ENCODE peak calls at places on chromosomes 3 and 15, in ten cellular contexts. One of them, this sample, is unnamed.

GRCh38 chr3:192929146-192929545 is 11.5 kb upstream of the MB21D2 start:
- DNase-seq in bronchial epithelial cell: peak
- DNase-seq in mucosa of descending colon: no peak
- DNase-seq in CD8-positive, alpha-beta T cell: no peak
- DNase-seq in NB4: no peak
- DNase-seq in GM23338: no peak
- DNase-seq in heart left ventricle: no peak
- DNase-seq in MM.1S: no peak
- DNase-seq in fibroblast of pulmonary artery: peak
- DNase-seq in astrocyte of the cerebellum: no peak
- DNase-seq in this sample: no peak

GRCh38 chr3:8509961-8510360 is 8.3 kb downstream of the LMCD1 start:
- DNase-seq in bronchial epithelial cell: no peak
- DNase-seq in mucosa of descending colon: no peak
- DNase-seq in CD8-positive, alpha-beta T cell: no peak
- DNase-seq in NB4: no peak
- DNase-seq in GM23338: no peak
- DNase-seq in heart left ventricle: no peak
- DNase-seq in MM.1S: no peak
- DNase-seq in fibroblast of pulmonary artery: peak
- DNase-seq in astrocyte of the cerebellum: no peak
- DNase-seq in this sample: no peak

GRCh38 chr3:50502584-50503423 is 630 bp downstream of the CACNA2D2 start:
- DNase-seq in bronchial epithelial cell: no peak
- DNase-seq in mucosa of descending colon: no peak
- DNase-seq in CD8-positive, alpha-beta T cell: peak
- DNase-seq in NB4: no peak
- DNase-seq in GM23338: peak
- DNase-seq in heart left ventricle: no peak
- DNase-seq in MM.1S: no peak
- DNase-seq in fibroblast of pulmonary artery: no peak
- DNase-seq in astrocyte of the cerebellum: no peak
- DNase-seq in this sample: no peak

GRCh38 chr3:142028174-142028833 is 121.0 kb downstream of the TFDP2 start:
- DNase-seq in bronchial epithelial cell: peak
- DNase-seq in mucosa of descending colon: no peak
- DNase-seq in CD8-positive, alpha-beta T cell: peak
- DNase-seq in NB4: peak
- DNase-seq in GM23338: peak
- DNase-seq in heart left ventricle: no peak
- DNase-seq in MM.1S: peak
- DNase-seq in fibroblast of pulmonary artery: peak
- DNase-seq in astrocyte of the cerebellum: peak
- DNase-seq in this sample: peak

GRCh38 chr3:106908181-106908938 is 468.9 kb upstream of the CCDC54 start:
- DNase-seq in bronchial epithelial cell: no peak
- DNase-seq in mucosa of descending colon: peak
- DNase-seq in CD8-positive, alpha-beta T cell: no peak
- DNase-seq in NB4: no peak
- DNase-seq in GM23338: no peak
- DNase-seq in heart left ventricle: no peak
- DNase-seq in MM.1S: no peak
- DNase-seq in fibroblast of pulmonary artery: no peak
- DNase-seq in astrocyte of the cerebellum: no peak
- DNase-seq in this sample: no peak

GRCh38 chr3:32392530-32393302 is 1.1 kb downstream of the CMTM7 start:
- DNase-seq in bronchial epithelial cell: peak
- DNase-seq in mucosa of descending colon: no peak
- DNase-seq in CD8-positive, alpha-beta T cell: peak
- DNase-seq in NB4: peak
- DNase-seq in GM23338: peak
- DNase-seq in heart left ventricle: peak
- DNase-seq in MM.1S: no peak
- DNase-seq in fibroblast of pulmonary artery: peak
- DNase-seq in astrocyte of the cerebellum: no peak
- DNase-seq in this sample: no peak

GRCh38 chr15:89665449-89666146 is 10.3 kb upstream of the KIF7 start:
- DNase-seq in bronchial epithelial cell: peak
- DNase-seq in mucosa of descending colon: peak
- DNase-seq in CD8-positive, alpha-beta T cell: no peak
- DNase-seq in NB4: peak
- DNase-seq in GM23338: peak
- DNase-seq in heart left ventricle: peak
- DNase-seq in MM.1S: peak
- DNase-seq in fibroblast of pulmonary artery: peak
- DNase-seq in astrocyte of the cerebellum: no peak
- DNase-seq in this sample: no peak

GRCh38 chr3:150531775-150532174 is 14.5 kb downstream of the SERP1 start:
- DNase-seq in bronchial epithelial cell: no peak
- DNase-seq in mucosa of descending colon: no peak
- DNase-seq in CD8-positive, alpha-beta T cell: no peak
- DNase-seq in NB4: no peak
- DNase-seq in GM23338: no peak
- DNase-seq in heart left ventricle: no peak
- DNase-seq in MM.1S: no peak
- DNase-seq in fibroblast of pulmonary artery: no peak
- DNase-seq in astrocyte of the cerebellum: no peak
- DNase-seq in this sample: no peak

GRCh38 chr15:31412824-31413223 is 86.2 kb downstream of the KLF13 start:
- DNase-seq in bronchial epithelial cell: no peak
- DNase-seq in mucosa of descending colon: no peak
- DNase-seq in CD8-positive, alpha-beta T cell: no peak
- DNase-seq in NB4: peak
- DNase-seq in GM23338: no peak
- DNase-seq in heart left ventricle: no peak
- DNase-seq in MM.1S: peak
- DNase-seq in fibroblast of pulmonary artery: no peak
- DNase-seq in astrocyte of the cerebellum: no peak
- DNase-seq in this sample: no peak

GRCh38 chr15:31403606-31404005 is 77.0 kb downstream of the KLF13 start:
- DNase-seq in bronchial epithelial cell: peak
- DNase-seq in mucosa of descending colon: no peak
- DNase-seq in CD8-positive, alpha-beta T cell: no peak
- DNase-seq in NB4: no peak
- DNase-seq in GM23338: no peak
- DNase-seq in heart left ventricle: no peak
- DNase-seq in MM.1S: no peak
- DNase-seq in fibroblast of pulmonary artery: peak
- DNase-seq in astrocyte of the cerebellum: no peak
- DNase-seq in this sample: no peak

GRCh38 chr15:31408724-31409123 is 82.1 kb downstream of the KLF13 start:
- DNase-seq in bronchial epithelial cell: no peak
- DNase-seq in mucosa of descending colon: no peak
- DNase-seq in CD8-positive, alpha-beta T cell: no peak
- DNase-seq in NB4: no peak
- DNase-seq in GM23338: no peak
- DNase-seq in heart left ventricle: no peak
- DNase-seq in MM.1S: no peak
- DNase-seq in fibroblast of pulmonary artery: no peak
- DNase-seq in astrocyte of the cerebellum: no peak
- DNase-seq in this sample: no peak

GRCh38 chr15:31405200-31405929 is 78.7 kb downstream of the KLF13 start:
- DNase-seq in bronchial epithelial cell: peak
- DNase-seq in mucosa of descending colon: no peak
- DNase-seq in CD8-positive, alpha-beta T cell: peak
- DNase-seq in NB4: peak
- DNase-seq in GM23338: no peak
- DNase-seq in heart left ventricle: no peak
- DNase-seq in MM.1S: peak
- DNase-seq in fibroblast of pulmonary artery: peak
- DNase-seq in astrocyte of the cerebellum: no peak
- DNase-seq in this sample: no peak

GRCh38 chr15:31409196-31409595 is 82.6 kb downstream of the KLF13 start:
- DNase-seq in bronchial epithelial cell: no peak
- DNase-seq in mucosa of descending colon: no peak
- DNase-seq in CD8-positive, alpha-beta T cell: no peak
- DNase-seq in NB4: no peak
- DNase-seq in GM23338: no peak
- DNase-seq in heart left ventricle: no peak
- DNase-seq in MM.1S: no peak
- DNase-seq in fibroblast of pulmonary artery: peak
- DNase-seq in astrocyte of the cerebellum: no peak
- DNase-seq in this sample: no peak
- TF ChIP-seq CTCF in bronchial epithelial cell: no peak
- TF ChIP-seq CTCF in mucosa of descending colon: no peak
- TF ChIP-seq CTCF in CD8-positive, alpha-beta T cell: no peak
- TF ChIP-seq CTCF in NB4: no peak
- TF ChIP-seq CTCF in GM23338: no peak
- TF ChIP-seq CTCF in heart left ventricle: no peak
- TF ChIP-seq CTCF in MM.1S: no peak
- TF ChIP-seq CTCF in fibroblast of pulmonary artery: no peak
- TF ChIP-seq CTCF in astrocyte of the cerebellum: no peak
- TF ChIP-seq CTCF in this sample: no peak

GRCh38 chr3:153210116-153210515 is 48.1 kb downstream of the RAP2B start:
- DNase-seq in bronchial epithelial cell: no peak
- DNase-seq in mucosa of descending colon: no peak
- DNase-seq in CD8-positive, alpha-beta T cell: peak
- DNase-seq in NB4: peak
- DNase-seq in GM23338: peak
- DNase-seq in heart left ventricle: no peak
- DNase-seq in MM.1S: no peak
- DNase-seq in fibroblast of pulmonary artery: peak
- DNase-seq in astrocyte of the cerebellum: no peak
- DNase-seq in this sample: no peak

GRCh38 chr3:153209596-153209995 is 47.6 kb downstream of the RAP2B start:
- DNase-seq in bronchial epithelial cell: peak
- DNase-seq in mucosa of descending colon: no peak
- DNase-seq in CD8-positive, alpha-beta T cell: no peak
- DNase-seq in NB4: peak
- DNase-seq in GM23338: peak
- DNase-seq in heart left ventricle: peak
- DNase-seq in MM.1S: no peak
- DNase-seq in fibroblast of pulmonary artery: peak
- DNase-seq in astrocyte of the cerebellum: no peak
- DNase-seq in this sample: no peak

GRCh38 chr3:153215497-153215896 is 53.5 kb downstream of the RAP2B start:
- DNase-seq in bronchial epithelial cell: no peak
- DNase-seq in mucosa of descending colon: no peak
- DNase-seq in CD8-positive, alpha-beta T cell: no peak
- DNase-seq in NB4: no peak
- DNase-seq in GM23338: no peak
- DNase-seq in heart left ventricle: no peak
- DNase-seq in MM.1S: no peak
- DNase-seq in fibroblast of pulmonary artery: no peak
- DNase-seq in astrocyte of the cerebellum: no peak
- DNase-seq in this sample: no peak

GRCh38 chr3:153215971-153216370 is 53.9 kb downstream of the RAP2B start:
- DNase-seq in bronchial epithelial cell: no peak
- DNase-seq in mucosa of descending colon: no peak
- DNase-seq in CD8-positive, alpha-beta T cell: no peak
- DNase-seq in NB4: no peak
- DNase-seq in GM23338: no peak
- DNase-seq in heart left ventricle: no peak
- DNase-seq in MM.1S: no peak
- DNase-seq in fibroblast of pulmonary artery: peak
- DNase-seq in astrocyte of the cerebellum: no peak
- DNase-seq in this sample: no peak

DNA sequence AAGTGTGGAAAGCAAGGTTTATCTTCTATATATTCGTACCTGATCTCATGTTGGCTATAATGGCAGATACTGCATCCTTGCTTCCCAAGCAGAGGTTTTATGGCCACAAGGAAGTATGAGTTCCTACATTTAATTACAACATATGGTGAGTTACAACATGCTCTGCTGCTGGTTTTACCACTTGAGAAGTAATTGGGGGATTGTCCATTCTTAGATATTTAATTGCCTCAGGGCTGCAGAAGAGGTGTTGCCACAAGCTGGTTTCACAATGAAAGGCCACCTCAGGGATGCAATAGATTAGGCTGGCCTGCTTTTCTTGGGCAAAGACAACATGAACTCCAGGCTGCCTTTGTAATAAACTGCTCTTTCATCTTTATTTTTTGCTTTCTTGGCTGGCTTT is 48.6 kb downstream of the RAP2B start:
- DNase-seq in bronchial epithelial cell: peak
- DNase-seq in mucosa of descending colon: no peak
- DNase-seq in CD8-positive, alpha-beta T cell: no peak
- DNase-seq in NB4: peak
- DNase-seq in GM23338: no peak
- DNase-seq in heart left ventricle: no peak
- DNase-seq in MM.1S: no peak
- DNase-seq in fibroblast of pulmonary artery: no peak
- DNase-seq in astrocyte of the cerebellum: no peak
- DNase-seq in this sample: no peak
- H3K4me3 ChIP-seq in bronchial epithelial cell: no peak
- H3K4me3 ChIP-seq in mucosa of descending colon: no peak
- H3K4me3 ChIP-seq in CD8-positive, alpha-beta T cell: no peak
- H3K4me3 ChIP-seq in NB4: no peak
- H3K4me3 ChIP-seq in GM23338: no peak
- H3K4me3 ChIP-seq in heart left ventricle: no peak
- H3K4me3 ChIP-seq in MM.1S: no peak
- H3K4me3 ChIP-seq in fibroblast of pulmonary artery: no peak
- H3K4me3 ChIP-seq in astrocyte of the cerebellum: no peak
- H3K4me3 ChIP-seq in this sample: no peak

DNA sequence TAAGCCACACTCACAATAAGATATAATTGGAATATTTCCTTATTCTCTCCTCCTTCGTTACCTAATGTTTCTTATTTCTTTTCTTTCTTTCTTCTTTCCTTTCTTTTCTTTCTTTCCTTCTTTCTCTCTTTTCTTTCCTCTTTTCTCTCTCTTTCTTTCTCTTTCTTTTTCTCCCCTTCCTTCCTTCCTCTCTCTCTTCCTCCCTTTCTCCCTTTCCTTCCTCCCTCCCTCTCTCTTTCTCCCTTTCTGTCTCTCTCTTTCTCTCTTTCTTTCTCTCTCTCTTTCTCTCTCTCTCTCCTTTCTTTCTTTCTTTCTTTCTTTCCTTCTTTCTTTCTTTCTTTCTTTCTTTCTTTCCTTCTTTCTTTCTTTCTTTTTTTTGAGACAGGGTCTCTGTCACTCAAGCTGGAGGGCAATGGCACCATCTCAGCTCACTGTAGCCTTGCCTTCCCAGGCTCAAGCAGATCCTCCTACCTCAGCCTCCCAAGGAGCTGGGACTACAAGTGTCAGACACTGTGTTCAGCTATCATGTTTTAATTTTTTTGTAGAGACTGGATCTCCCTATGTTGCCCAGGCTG is 19.3 kb upstream of the PIAS1 start:
- DNase-seq in bronchial epithelial cell: no peak
- DNase-seq in mucosa of descending colon: no peak
- DNase-seq in CD8-positive, alpha-beta T cell: no peak
- DNase-seq in NB4: no peak
- DNase-seq in GM23338: no peak
- DNase-seq in heart left ventricle: no peak
- DNase-seq in MM.1S: no peak
- DNase-seq in fibroblast of pulmonary artery: no peak
- DNase-seq in astrocyte of the cerebellum: no peak
- DNase-seq in this sample: no peak
- TF ChIP-seq CTCF in bronchial epithelial cell: no peak
- TF ChIP-seq CTCF in mucosa of descending colon: no peak
- TF ChIP-seq CTCF in CD8-positive, alpha-beta T cell: no peak
- TF ChIP-seq CTCF in NB4: no peak
- TF ChIP-seq CTCF in GM23338: no peak
- TF ChIP-seq CTCF in heart left ventricle: no peak
- TF ChIP-seq CTCF in MM.1S: no peak
- TF ChIP-seq CTCF in fibroblast of pulmonary artery: no peak
- TF ChIP-seq CTCF in astrocyte of the cerebellum: no peak
- TF ChIP-seq CTCF in this sample: no peak

DNA sequence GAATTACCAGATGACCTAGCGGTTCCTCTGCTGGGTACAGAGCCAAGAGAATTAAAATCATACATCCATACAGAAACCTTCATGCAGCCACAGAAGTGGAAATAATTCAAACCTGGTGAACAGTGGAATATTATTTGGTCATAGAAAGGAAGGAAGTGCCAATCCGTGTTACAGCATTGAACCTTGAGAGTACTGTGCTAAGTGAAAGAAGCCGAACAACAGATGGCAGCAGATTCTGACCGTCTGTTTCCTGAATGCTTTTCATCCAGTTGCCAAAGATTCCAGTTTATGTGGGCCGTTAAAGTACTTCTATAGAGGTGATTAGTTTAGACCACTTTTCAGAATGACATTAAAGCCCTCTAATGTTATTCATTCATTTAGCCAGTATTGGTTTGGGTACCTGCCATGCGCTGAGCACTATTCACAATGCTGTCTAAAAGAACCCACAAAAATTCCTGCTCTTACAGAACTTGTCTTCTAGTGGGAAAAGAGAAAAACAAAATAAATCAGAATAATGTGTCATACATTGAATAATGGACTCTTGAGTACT is 45.8 kb upstream of the SENP5 start:
- DNase-seq in bronchial epithelial cell: no peak
- DNase-seq in mucosa of descending colon: no peak
- DNase-seq in CD8-positive, alpha-beta T cell: no peak
- DNase-seq in NB4: no peak
- DNase-seq in GM23338: no peak
- DNase-seq in heart left ventricle: no peak
- DNase-seq in MM.1S: no peak
- DNase-seq in fibroblast of pulmonary artery: no peak
- DNase-seq in astrocyte of the cerebellum: peak
- DNase-seq in this sample: no peak
- H3K4me3 ChIP-seq in bronchial epithelial cell: no peak
- H3K4me3 ChIP-seq in mucosa of descending colon: no peak
- H3K4me3 ChIP-seq in CD8-positive, alpha-beta T cell: no peak
- H3K4me3 ChIP-seq in NB4: no peak
- H3K4me3 ChIP-seq in GM23338: no peak
- H3K4me3 ChIP-seq in heart left ventricle: no peak
- H3K4me3 ChIP-seq in MM.1S: no peak
- H3K4me3 ChIP-seq in fibroblast of pulmonary artery: no peak
- H3K4me3 ChIP-seq in astrocyte of the cerebellum: no peak
- H3K4me3 ChIP-seq in this sample: no peak

This sample was measured in GM06990.